ENCODE peak calls at places on chromosome 4, in four cellular contexts. One of them, this sample, is unnamed.

GRCh38 chr4:58749206-58749605 is 1639.0 kb upstream of the IGFBP7 start:
- DNase-seq in OCI-LY7: no peak
- DNase-seq in neural crest cell: no peak
- DNase-seq in hippocampal formation: no peak
- DNase-seq in this sample: no peak

GRCh38 chr4:99856166-99856565 is 38.1 kb downstream of the LAMTOR3 start:
- DNase-seq in neural crest cell: no peak
- DNase-seq in OCI-LY7: no peak
- DNase-seq in hippocampal formation: no peak
- DNase-seq in this sample: no peak

GRCh38 chr4:110622841-110623709 is at the start of gene PITX2:
- DNase-seq in hippocampal formation: no peak
- DNase-seq in OCI-LY7: peak
- DNase-seq in neural crest cell: peak
- DNase-seq in this sample: no peak

GRCh38 chr4:99190336-99190735 is 28.7 kb downstream of the ADH6 start:
- DNase-seq in hippocampal formation: no peak
- DNase-seq in OCI-LY7: no peak
- DNase-seq in neural crest cell: no peak
- DNase-seq in this sample: no peak

GRCh38 chr4:54482529-54482961 is 175.2 kb upstream of the KIT start:
- DNase-seq in neural crest cell: no peak
- DNase-seq in hippocampal formation: no peak
- DNase-seq in OCI-LY7: no peak
- DNase-seq in this sample: peak

GRCh38 chr4:105196523-105197145 is 50.0 kb downstream of the TET2 start:
- DNase-seq in OCI-LY7: no peak
- DNase-seq in neural crest cell: no peak
- DNase-seq in hippocampal formation: no peak
- DNase-seq in this sample: no peak

GRCh38 chr4:110510955-110511544 is 35.1 kb downstream of the ENPEP start:
- DNase-seq in neural crest cell: no peak
- DNase-seq in OCI-LY7: peak
- DNase-seq in hippocampal formation: peak
- DNase-seq in this sample: peak

GRCh38 chr4:149238097-149238496 is 577.5 kb downstream of the IQCM start:
- DNase-seq in neural crest cell: no peak
- DNase-seq in OCI-LY7: no peak
- DNase-seq in hippocampal formation: no peak
- DNase-seq in this sample: no peak

GRCh38 chr4:24885342-24885741 is 27.5 kb downstream of the CCDC149 start:
- DNase-seq in OCI-LY7: no peak
- DNase-seq in neural crest cell: no peak
- DNase-seq in hippocampal formation: no peak
- DNase-seq in this sample: no peak

GRCh38 chr4:146342600-146343192 is 128.4 kb downstream of the REELD1 start:
- DNase-seq in hippocampal formation: peak
- DNase-seq in OCI-LY7: peak
- DNase-seq in neural crest cell: peak
- DNase-seq in this sample: peak

GRCh38 chr4:153541426-153542096 is 75.4 kb downstream of the TMEM131L start:
- DNase-seq in hippocampal formation: no peak
- DNase-seq in OCI-LY7: no peak
- DNase-seq in neural crest cell: no peak
- DNase-seq in this sample: peak

GRCh38 chr4:67332627-67333026 is 212.7 kb downstream of the CENPC start:
- DNase-seq in neural crest cell: peak
- DNase-seq in OCI-LY7: peak
- DNase-seq in hippocampal formation: no peak
- DNase-seq in this sample: no peak

GRCh38 chr4:26284536-26284935 is 36.3 kb upstream of the RBPJ start:
- DNase-seq in hippocampal formation: no peak
- DNase-seq in neural crest cell: no peak
- DNase-seq in OCI-LY7: no peak
- DNase-seq in this sample: no peak

GRCh38 chr4:110550260-110550659 is 72.6 kb downstream of the PITX2 start:
- DNase-seq in neural crest cell: no peak
- DNase-seq in OCI-LY7: no peak
- DNase-seq in hippocampal formation: no peak
- DNase-seq in this sample: peak

GRCh38 chr4:86055898-86056297 is 304.0 kb downstream of the MAPK10 start:
- DNase-seq in hippocampal formation: no peak
- DNase-seq in neural crest cell: no peak
- DNase-seq in OCI-LY7: no peak
- DNase-seq in this sample: peak

GRCh38 chr4:65302145-65302544 is 368.1 kb downstream of the EPHA5 start:
- DNase-seq in hippocampal formation: no peak
- DNase-seq in neural crest cell: no peak
- DNase-seq in OCI-LY7: no peak
- DNase-seq in this sample: no peak

GRCh38 chr4:187128226-187128625 is 404.6 kb upstream of the FAT1 start:
- DNase-seq in hippocampal formation: no peak
- DNase-seq in neural crest cell: no peak
- DNase-seq in OCI-LY7: no peak
- DNase-seq in this sample: no peak

GRCh38 chr4:37561803-37562207 is 124.4 kb downstream of the RELL1 start:
- DNase-seq in hippocampal formation: no peak
- DNase-seq in neural crest cell: no peak
- DNase-seq in OCI-LY7: no peak
- DNase-seq in this sample: peak

GRCh38 chr4:14985843-14986242 is 16.4 kb upstream of the CPEB2 start:
- DNase-seq in neural crest cell: no peak
- DNase-seq in OCI-LY7: no peak
- DNase-seq in hippocampal formation: no peak
- DNase-seq in this sample: no peak

GRCh38 chr4:127623755-127624087 is 9.0 kb upstream of the INTU start:
- DNase-seq in hippocampal formation: no peak
- DNase-seq in neural crest cell: peak
- DNase-seq in OCI-LY7: no peak
- DNase-seq in this sample: no peak

This sample was measured in RCC 7860.